ENCODE peak calls at places on chromosomes 7 and 10, in five cellular contexts. K is A549, Q is uterus, L is fibroblast of lung, S is body of pancreas. C is an unnamed sample.

GRCh38 chr7:15557186-15557585 is 4.6 kb downstream of the AGMO start:
- DNase-seq in S (no peak), L (no peak), K (peak; percentile 2), Q (no peak), C (no peak)

GRCh38 chr7:29146082-29146706 is at the start of gene CPVL:
- DNase-seq in Q (peak; percentile 53), S (peak; percentile 73), L (no peak), K (no peak), C (peak; percentile 59)

GRCh38 chr10:92657024-92657423 is 32.7 kb upstream of the HHEX start:
- DNase-seq in S (no peak), L (peak; percentile 53), K (no peak), Q (no peak), C (no peak)

GRCh38 chr10:79125092-79125491 is 56.3 kb downstream of the ZMIZ1 start:
- DNase-seq in S (no peak), K (no peak), Q (no peak), L (no peak), C (no peak)

GRCh38 chr10:132149917-132150316 is 36.8 kb upstream of the DPYSL4 start:
- DNase-seq in K (no peak), S (no peak), Q (no peak), L (no peak), C (no peak)

GRCh38 chr10:19592276-19592675 is 224.0 kb upstream of the PLXDC2 start:
- DNase-seq in L (no peak), Q (no peak), S (no peak), K (no peak), C (no peak)

GRCh38 chr7:33757050-33757449 is 148.3 kb upstream of the BMPER start:
- DNase-seq in Q (peak; percentile 46), L (peak; percentile 76), K (no peak), S (no peak), C (no peak)

GRCh38 chr10:102721954-102722353 is 7.5 kb downstream of the SFXN2 start:
- DNase-seq in Q (no peak), S (no peak), L (no peak), K (no peak), C (no peak)

GRCh38 chr7:159031750-159032149 is 112.9 kb downstream of the VIPR2 start:
- DNase-seq in Q (no peak), S (no peak), L (no peak), K (no peak), C (peak; percentile 16)

GRCh38 chr10:132306951-132307751 is 599 bp downstream of the STK32C start:
- DNase-seq in L (peak; percentile 7), S (peak; percentile 74), Q (no peak), K (peak; percentile 56), C (no peak)

GRCh38 chr7:151696738-151697514 is 177.2 kb upstream of the RHEB start:
- DNase-seq in K (peak; percentile 71), Q (no peak), L (no peak), S (peak; percentile 30), C (peak; percentile 81)

GRCh38 chr10:71241114-71241898 is 28.9 kb downstream of the UNC5B start:
- DNase-seq in S (peak; percentile 28), Q (peak; percentile 79), K (no peak), L (peak; percentile 80), C (no peak)

GRCh38 chr7:37231613-37232012 is 217.1 kb downstream of the ELMO1 start:
- DNase-seq in K (no peak), L (no peak), S (no peak), Q (no peak), C (no peak)

GRCh38 chr7:20954711-20955641 is 168.3 kb upstream of the SP8 start:
- DNase-seq in Q (no peak), L (no peak), S (no peak), K (no peak), C (no peak)

GRCh38 chr10:6781133-6781770 is 201.2 kb upstream of the PRKCQ start:
- DNase-seq in Q (no peak), K (no peak), S (no peak), L (no peak), C (no peak)

GRCh38 chr7:123763191-123763661 is 14.4 kb upstream of the WASL start:
- DNase-seq in K (no peak), L (no peak), Q (no peak), S (no peak), C (no peak)

GRCh38 chr7:7231005-7231404 is 48.7 kb downstream of the C1GALT1 start:
- DNase-seq in S (no peak), K (no peak), L (no peak), Q (no peak), C (no peak)

GRCh38 chr7:42549866-42550485 is 313.0 kb upstream of the GLI3 start:
- DNase-seq in L (no peak), Q (no peak), S (no peak), K (no peak), C (no peak)

GRCh38 chr10:70889291-70889690 is 926 bp upstream of the PCBD1 start:
- DNase-seq in Q (no peak), K (no peak), S (no peak), L (peak; percentile 14), C (no peak)

GRCh38 chr10:46106410-46107255 is 60.6 kb upstream of the MSMB start:
- DNase-seq in K (peak; percentile 61), L (peak; percentile 39), Q (peak; percentile 55), S (peak; percentile 63), C (peak; percentile 66)

GRCh38 chr10:129956285-129956649 is 7.8 kb downstream of the EBF3 start:
- DNase-seq in K (no peak), Q (no peak), L (no peak), S (no peak), C (no peak)

GRCh38 chr7:68613405-68613804 is 984.9 kb upstream of the AUTS2 start:
- DNase-seq in Q (no peak), L (no peak), S (no peak), K (no peak), C (no peak)

GRCh38 chr10:14265709-14266108 is 65.0 kb downstream of the FRMD4A start:
- DNase-seq in K (no peak), S (no peak), Q (no peak), L (no peak), C (no peak)

GRCh38 chr10:127943336-127943910 is 36.5 kb downstream of the PTPRE start:
- DNase-seq in Q (no peak), L (no peak), S (no peak), K (no peak), C (no peak)

GRCh38 chr7:43771567-43771966 is 13.1 kb downstream of the BLVRA start:
- DNase-seq in L (no peak), K (no peak), S (no peak), Q (no peak), C (no peak)

GRCh38 chr7:101717986-101718746 is 89.1 kb upstream of the MYL10 start:
- DNase-seq in S (peak; percentile 50), K (no peak), L (peak; percentile 4), Q (no peak), C (peak; percentile 31)

GRCh38 chr10:11425288-11425595 is 186.2 kb downstream of the USP6NL start:
- DNase-seq in Q (no peak), L (peak; percentile 52), S (no peak), K (no peak), C (no peak)

GRCh38 chr10:30813872-30814471 is 184.4 kb upstream of the LYZL2 start:
- DNase-seq in S (no peak), Q (no peak), L (peak; percentile 46), K (no peak), C (no peak)

GRCh38 chr10:44394696-44395383 is 9.9 kb upstream of the CXCL12 start:
- DNase-seq in Q (peak; percentile 5), S (no peak), K (no peak), L (no peak), C (no peak)

GRCh38 chr10:48363617-48364355 is 57.3 kb downstream of the MAPK8 start:
- DNase-seq in S (peak; percentile 48), K (peak; percentile 28), Q (no peak), L (peak; percentile 86), C (peak; percentile 33)
- TF ChIP-seq CTCF in S (peak; percentile 47), K (peak; percentile 95), Q (peak; percentile 66), L (peak; percentile 65), C (peak; percentile 57)

GRCh38 chr10:133481657-133482056 is 27.9 kb downstream of the SCART1 start:
- DNase-seq in S (no peak), K (no peak), Q (no peak), L (no peak), C (no peak)
- H3K9me3 ChIP-seq in S (peaks cover 4% of the 10 kb centered on the region), K (peaks cover 24% of the 10 kb centered on the region), Q (peaks cover 14% of the 10 kb centered on the region), L (no peaks in the 10 kb centered on the region), C (no peaks in the 10 kb centered on the region)

GRCh38 chr7:3430588-3430987 is 129.5 kb downstream of the SDK1 start:
- DNase-seq in L (no peak), Q (no peak), K (no peak), S (no peak), C (no peak)

GRCh38 chr7:3429981-3430380 is 128.9 kb downstream of the SDK1 start:
- DNase-seq in Q (no peak), S (no peak), L (no peak), K (no peak), C (no peak)

GRCh38 chr7:3434611-3435010 is 133.6 kb downstream of the SDK1 start:
- DNase-seq in Q (no peak), K (no peak), L (no peak), S (no peak), C (no peak)

GRCh38 chr7:3432916-3433315 is 131.9 kb downstream of the SDK1 start:
- DNase-seq in L (no peak), K (no peak), Q (no peak), S (peak; percentile 9), C (no peak)

GRCh38 chr7:3431306-3431705 is 130.3 kb downstream of the SDK1 start:
- DNase-seq in L (no peak), Q (no peak), S (no peak), K (no peak), C (no peak)
- H3K4me1 ChIP-seq in L (no peaks in the 10 kb centered on the region), Q (no peaks in the 10 kb centered on the region), S (no peaks in the 10 kb centered on the region), K (peaks cover 8% of the 10 kb centered on the region), C (no peaks in the 10 kb centered on the region)

DNA sequence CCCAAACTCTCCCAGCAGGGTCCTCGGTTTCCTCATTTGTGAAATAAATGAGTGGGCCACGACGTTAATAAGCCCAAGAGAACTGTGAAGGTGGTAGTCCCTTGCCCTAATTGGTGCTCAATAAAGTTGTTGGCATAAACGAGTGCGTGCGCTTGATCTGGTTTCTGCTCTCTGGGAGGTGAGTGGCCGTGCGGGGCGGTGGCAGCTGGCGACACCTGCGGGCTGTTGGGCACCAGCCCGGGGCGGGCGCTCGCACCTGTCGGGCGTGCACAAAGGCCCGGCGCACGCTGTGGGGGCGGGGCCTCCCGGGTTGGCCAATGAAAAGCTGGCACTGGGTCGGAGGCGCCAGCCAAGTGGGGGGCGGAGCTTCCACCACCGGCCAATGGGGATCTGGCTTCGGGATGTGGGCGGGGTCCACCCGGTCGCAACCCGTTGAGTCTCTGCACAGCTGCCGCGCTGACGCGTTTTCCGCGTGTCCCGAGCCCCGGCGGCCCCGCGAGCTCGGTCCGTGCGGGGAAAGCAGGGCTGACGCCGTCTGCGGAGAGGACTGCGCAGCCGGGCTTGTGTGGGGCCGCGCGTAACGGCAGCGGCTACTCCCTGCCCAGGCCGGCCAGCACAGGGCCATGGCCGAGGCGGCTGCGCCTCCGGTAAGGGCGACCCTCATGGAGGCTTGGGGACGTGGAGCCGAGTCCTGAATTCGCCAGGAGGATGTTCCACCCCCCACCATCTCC is 23.0 kb downstream of the ZNF783 start:
- DNase-seq in L (peak; percentile 82), K (peak; percentile 93), S (peak; percentile 98), Q (peak; percentile 91), C (peak; percentile 99)
- TF ChIP-seq CTCF in L (no peak), K (no peak), S (no peak), Q (no peak), C (no peak)